ENCODE peak calls at places on chromosomes 3 and 15, in four cellular contexts. S is HepG2, U is WTC11, Z is GM12878. D is an unnamed sample.

GRCh38 chr3:3110299-3110630 is at the start of gene IL5RA:
- DNase-seq in Z (no peak), U (no peak), S (no peak), D (no peak)

GRCh38 chr15:92603743-92604470 is 51.7 kb downstream of the FAM174B start:
- DNase-seq in Z (no peak), U (no peak), S (no peak), D (no peak)

GRCh38 chr3:58041182-58041825 is 33.1 kb downstream of the FLNB start:
- DNase-seq in U (no peak), S (peak), Z (no peak), D (no peak)

GRCh38 chr15:33742807-33743206 is 225.5 kb upstream of the CHRM5 start:
- DNase-seq in Z (no peak), U (no peak), S (no peak), D (no peak)

GRCh38 chr3:15097889-15098288 is 1.1 kb downstream of the RBSN start:
- DNase-seq in U (no peak), Z (peak), S (no peak), D (peak)

GRCh38 chr15:73051402-73051810 is 857 bp upstream of the NEO1 start:
- DNase-seq in U (peak), S (no peak), Z (no peak), D (peak)

GRCh38 chr3:29346828-29347227 is 66.0 kb downstream of the RBMS3 start:
- DNase-seq in Z (no peak), S (no peak), U (no peak), D (no peak)

GRCh38 chr3:138303474-138303873 is 26.2 kb downstream of the NME9 start:
- DNase-seq in Z (no peak), U (no peak), S (no peak), D (no peak)

GRCh38 chr15:69940441-69940785 is 157.3 kb downstream of the TLE3 start:
- DNase-seq in U (no peak), S (no peak), Z (no peak), D (no peak)

GRCh38 chr15:50219820-50220219 is 37.8 kb downstream of the SLC27A2 start:
- DNase-seq in S (no peak), U (no peak), Z (no peak), D (no peak)

GRCh38 chr15:40379853-40380252 is 2.7 kb upstream of the KNSTRN start:
- DNase-seq in S (peak), U (no peak), Z (no peak), D (peak)

GRCh38 chr15:66749841-66750575 is 48.0 kb downstream of the SMAD6 start:
- DNase-seq in S (peak), Z (no peak), U (no peak), D (no peak)

GRCh38 chr15:69893863-69894262 is 203.9 kb downstream of the TLE3 start:
- DNase-seq in U (peak), S (no peak), Z (no peak), D (no peak)

GRCh38 chr3:64016941-64017620 is 6.2 kb downstream of the PSMD6 start:
- DNase-seq in S (no peak), Z (no peak), U (no peak), D (no peak)

GRCh38 chr3:116473602-116474001 is 28.3 kb upstream of the LSAMP start:
- DNase-seq in Z (no peak), U (no peak), S (no peak), D (no peak)

GRCh38 chr15:86164222-86164898 is 84.7 kb downstream of the AGBL1 start:
- DNase-seq in Z (no peak), S (no peak), U (no peak), D (no peak)

GRCh38 chr15:38748710-38749109 is 184.1 kb upstream of the RASGRP1 start:
- DNase-seq in S (no peak), Z (no peak), U (no peak), D (no peak)

GRCh38 chr15:38746211-38746610 is 181.6 kb upstream of the RASGRP1 start:
- DNase-seq in U (no peak), Z (no peak), S (no peak), D (no peak)

GRCh38 chr15:38745611-38746010 is 181.0 kb upstream of the RASGRP1 start:
- DNase-seq in Z (no peak), S (no peak), U (no peak), D (no peak)

GRCh38 chr15:38745136-38745535 is 180.5 kb upstream of the RASGRP1 start:
- DNase-seq in Z (no peak), U (no peak), S (no peak), D (no peak)

DNA sequence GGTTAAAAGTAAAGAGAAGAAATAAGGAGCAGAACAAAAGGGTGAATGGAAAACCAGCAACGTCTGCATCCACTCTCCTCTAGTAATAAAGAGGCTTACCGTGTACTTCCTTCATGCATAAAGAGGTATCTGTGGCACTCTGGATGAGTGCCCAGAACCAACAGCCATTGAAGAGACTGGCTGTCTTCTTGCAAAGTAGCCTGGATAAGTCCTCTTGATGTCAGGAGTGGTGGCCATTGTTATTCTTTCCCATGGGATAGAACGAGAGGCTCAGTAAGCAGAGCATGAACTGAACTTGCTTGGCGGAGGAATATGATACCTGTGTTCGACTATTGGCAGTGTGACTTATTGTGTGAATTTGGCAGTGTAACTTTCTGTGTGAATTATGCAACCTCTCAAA is 186.2 kb upstream of the RASGRP1 start:
- DNase-seq in U (no peak), Z (no peak), S (no peak), D (no peak)
- TF ChIP-seq NR2C2 in U (no peak), Z (no peak), S (no peak), D (no peak)

GRCh38 chr3:24551626-24552025 is 57.0 kb upstream of the THRB start:
- DNase-seq in U (no peak), S (no peak), Z (no peak), D (no peak)

GRCh38 chr3:24548278-24548677 is 53.6 kb upstream of the THRB start:
- DNase-seq in S (no peak), U (no peak), Z (no peak), D (no peak)

GRCh38 chr3:24550588-24550987 is 55.9 kb upstream of the THRB start:
- DNase-seq in S (no peak), Z (no peak), U (no peak), D (no peak)

GRCh38 chr3:24541935-24542334 is 47.3 kb upstream of the THRB start:
- DNase-seq in Z (no peak), U (no peak), S (no peak), D (no peak)

DNA sequence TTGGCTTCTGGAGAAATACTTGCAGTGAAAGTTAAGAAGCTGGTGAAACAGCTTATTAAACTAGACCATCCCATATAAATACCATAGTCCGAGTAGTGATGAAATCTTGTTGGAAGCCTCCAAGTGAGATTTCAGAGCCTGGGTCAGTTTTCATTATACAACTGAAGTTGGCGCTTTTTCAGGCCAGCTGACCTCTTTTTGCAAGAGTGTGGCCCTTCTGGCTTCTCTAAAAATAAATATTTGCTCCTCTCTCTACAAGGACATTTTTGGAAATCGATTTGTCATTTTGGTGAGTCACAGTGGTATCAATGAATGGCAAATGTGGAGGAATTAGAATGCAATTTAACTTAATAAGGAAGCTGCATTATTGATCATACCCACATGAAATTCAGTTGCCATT is 51.3 kb upstream of the THRB start:
- DNase-seq in S (peak), Z (no peak), U (no peak), D (no peak)
- TF ChIP-seq NR2C2 in S (no peak), Z (no peak), U (no peak), D (no peak)

GRCh38 chr3:49924683-49925082 is 4.9 kb downstream of the MON1A start:
- DNase-seq in Z (no peak), U (no peak), S (no peak), D (peak)
- TF ChIP-seq NR2C2 in Z (no peak), U (no peak), S (no peak), D (no peak)

GRCh38 chr3:78287085-78287484 is 1247.2 kb downstream of the ROBO2 start:
- DNase-seq in U (no peak), Z (no peak), S (no peak), D (no peak)
- TF ChIP-seq NR2C2 in U (no peak), Z (no peak), S (no peak), D (no peak)

DNA sequence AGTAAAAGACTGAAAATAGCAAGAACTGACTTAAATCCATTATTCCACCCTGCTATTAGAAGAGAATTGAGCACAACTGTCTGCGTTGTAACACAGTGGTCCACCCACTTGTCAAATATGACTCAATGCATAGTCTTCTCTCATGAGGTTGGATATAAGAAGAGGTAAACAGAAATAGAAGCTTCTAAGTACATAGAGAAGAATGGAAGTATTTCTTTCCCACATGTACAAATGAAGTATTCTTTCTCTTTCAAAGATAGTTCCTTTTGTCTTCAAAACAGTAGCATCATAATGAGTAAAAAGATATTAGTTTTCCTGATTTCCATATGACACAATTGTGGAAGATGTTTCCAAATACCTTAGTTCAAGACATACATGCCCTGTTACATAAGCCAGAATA is 348.6 kb upstream of the CCDC54 start:
- DNase-seq in U (no peak), S (no peak), Z (no peak), D (no peak)
- TF ChIP-seq NR2C2 in U (no peak), S (no peak), Z (no peak), D (no peak)

GRCh38 chr3:16474920-16475319 is 38.6 kb downstream of the RFTN1 start:
- DNase-seq in U (no peak), Z (no peak), S (no peak), D (no peak)

GRCh38 chr3:16477501-16477900 is 36.0 kb downstream of the RFTN1 start:
- DNase-seq in U (no peak), Z (no peak), S (no peak), D (no peak)

GRCh38 chr3:16475766-16476165 is 37.7 kb downstream of the RFTN1 start:
- DNase-seq in Z (no peak), S (no peak), U (no peak), D (no peak)

GRCh38 chr3:16477054-16477453 is 36.4 kb downstream of the RFTN1 start:
- DNase-seq in U (no peak), Z (no peak), S (no peak), D (no peak)

DNA sequence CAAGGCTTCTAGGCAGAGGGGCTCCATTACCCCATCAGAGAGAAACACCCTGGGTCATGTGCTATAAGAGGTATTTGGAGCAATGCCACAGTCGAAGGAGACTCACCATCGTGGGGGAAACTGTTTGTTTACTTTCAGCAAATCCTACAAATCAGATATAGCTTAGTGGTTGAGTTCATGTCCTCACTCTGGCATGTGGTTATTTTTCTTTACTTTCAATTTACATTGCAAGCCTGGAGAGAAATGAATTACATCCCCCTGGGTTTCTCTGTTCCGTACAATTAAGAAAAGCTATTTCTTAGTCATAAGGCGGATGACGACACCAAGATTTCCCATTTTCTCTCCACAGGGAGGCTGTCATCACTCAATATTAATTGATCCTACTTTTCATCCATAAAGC is 36.9 kb downstream of the RFTN1 start:
- DNase-seq in Z (no peak), S (no peak), U (no peak), D (no peak)
- TF ChIP-seq NR2C2 in Z (no peak), S (no peak), U (no peak), D (no peak)

GRCh38 chr3:54871867-54872266 is 56.0 kb downstream of the LRTM1 start:
- DNase-seq in S (no peak), Z (no peak), U (no peak), D (no peak)

GRCh38 chr3:54866221-54866620 is 61.6 kb downstream of the LRTM1 start:
- DNase-seq in U (no peak), S (no peak), Z (no peak), D (no peak)

GRCh38 chr3:54874816-54875556 is 52.9 kb downstream of the LRTM1 start:
- DNase-seq in Z (no peak), S (no peak), U (no peak), D (no peak)

GRCh38 chr3:54873059-54873695 is 54.7 kb downstream of the LRTM1 start:
- DNase-seq in Z (no peak), U (no peak), S (no peak), D (no peak)

GRCh38 chr3:54870423-54870822 is 57.4 kb downstream of the LRTM1 start:
- DNase-seq in Z (no peak), U (no peak), S (peak), D (peak)
- TF ChIP-seq NR2C2 in Z (no peak), U (no peak), S (no peak), D (no peak)

GRCh38 chr3:132652640-132653270 is 6.9 kb downstream of the ACAD11 start:
- DNase-seq in Z (no peak), U (no peak), S (no peak), D (no peak)

GRCh38 chr3:132655471-132655870 is 4.1 kb downstream of the ACAD11 start:
- DNase-seq in U (no peak), S (no peak), Z (no peak), D (no peak)

GRCh38 chr3:132650153-132650552 is 9.5 kb downstream of the ACAD11 start:
- DNase-seq in Z (no peak), S (no peak), U (no peak), D (no peak)

GRCh38 chr3:132657869-132658747 is 1.5 kb downstream of the ACAD11 start:
- DNase-seq in U (no peak), S (peak), Z (no peak), D (no peak)

DNA sequence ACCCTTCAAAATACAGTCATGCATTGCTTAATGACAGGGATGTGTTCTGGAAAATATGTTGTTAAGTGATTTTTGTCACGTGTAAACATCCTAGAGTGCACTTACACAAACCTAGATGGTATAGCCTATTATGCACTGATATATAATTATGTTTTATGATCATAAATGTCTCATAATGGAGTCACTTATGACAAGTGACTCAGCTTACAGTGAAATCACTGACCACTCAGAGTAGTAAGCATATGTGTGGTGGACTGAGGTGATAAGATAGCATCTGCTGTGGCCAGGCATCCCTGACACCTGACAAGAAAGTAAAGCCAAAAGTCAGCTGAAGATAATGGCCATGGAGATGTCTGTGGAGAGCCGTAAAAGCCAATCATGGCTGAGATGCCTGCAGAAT is 5.4 kb downstream of the ACAD11 start:
- DNase-seq in Z (no peak), U (no peak), S (no peak), D (no peak)
- TF ChIP-seq NR2C2 in Z (no peak), U (no peak), S (no peak), D (no peak)

GRCh38 chr3:158167737-158168469 is 58.0 kb downstream of the RSRC1 start:
- DNase-seq in U (no peak), Z (no peak), S (peak), D (peak)
- TF ChIP-seq NR2C2 in U (no peak), Z (no peak), S (no peak), D (no peak)

GRCh38 chr15:62782100-62782791 is 260.3 kb upstream of the TPM1 start:
- DNase-seq in S (peak), Z (no peak), U (peak), D (peak)
- TF ChIP-seq NR2C2 in S (no peak), Z (no peak), U (no peak), D (no peak)